ENCODE peak calls at places on chromosomes 2 and 18, in six cellular contexts. Y is activated naive CD8-positive, alpha-beta T cell treated with anti-CD3 and anti-CD28 coated beads, Interleukin-2, amount 50 U/mL, for 24 hours; S is M059J; W is colonic mucosa; X is GM04504; C is Daoy. L is an unnamed sample.

GRCh38 chr2:39875182-39875913 is 96.3 kb upstream of the THUMPD2 start:
- DNase-seq in Y (no peak), S (peak; percentile 96), W (peak; percentile 22), X (peak; percentile 91), C (peak; percentile 68), L (no peak)

GRCh38 chr18:40048253-40048652 is 1906.8 kb upstream of the PIK3C3 start:
- DNase-seq in Y (no peak), S (no peak), W (no peak), X (no peak), C (no peak), L (no peak)

GRCh38 chr2:84286878-84287277 is 172.2 kb downstream of the SUCLG1 start:
- DNase-seq in Y (no peak), S (no peak), W (no peak), X (no peak), C (no peak), L (no peak)

GRCh38 chr18:3692691-3693090 is 242.7 kb downstream of the TGIF1 start:
- DNase-seq in Y (no peak), S (no peak), W (no peak), X (no peak), C (no peak), L (no peak)

GRCh38 chr2:144042751-144043150 is 477.2 kb downstream of the ZEB2 start:
- DNase-seq in Y (no peak), S (no peak), W (no peak), X (no peak), C (no peak), L (no peak)

GRCh38 chr2:116366212-116366611 is 1448.3 kb upstream of the DDX18 start:
- DNase-seq in Y (no peak), S (no peak), W (no peak), X (no peak), C (no peak), L (no peak)

GRCh38 chr2:234033174-234033573 is 17.3 kb upstream of the SPP2 start:
- DNase-seq in Y (no peak), S (peak; percentile 5), W (no peak), X (no peak), C (no peak), L (no peak)

GRCh38 chr18:11728247-11728646 is 39.2 kb downstream of the GNAL start:
- DNase-seq in Y (no peak), S (peak; percentile 18), W (no peak), X (peak; percentile 3), C (peak; percentile 14), L (no peak)

GRCh38 chr2:26299488-26300092 is 46.4 kb upstream of the SELENOI start:
- DNase-seq in Y (peak; percentile 18), S (peak; percentile 66), W (peak; percentile 46), X (peak; percentile 35), C (peak; percentile 60), L (peak; percentile 27)

GRCh38 chr2:226943862-226944610 is 108.2 kb downstream of the RHBDD1 start:
- DNase-seq in Y (no peak), S (no peak), W (no peak), X (no peak), C (no peak), L (no peak)

GRCh38 chr18:3924455-3924854 is 474.5 kb downstream of the TGIF1 start:
- DNase-seq in Y (no peak), S (no peak), W (no peak), X (no peak), C (no peak), L (no peak)

GRCh38 chr2:9820020-9820973 is 23.0 kb upstream of the TAF1B start:
- DNase-seq in Y (no peak), S (peak; percentile 70), W (no peak), X (no peak), C (peak; percentile 90), L (no peak)

GRCh38 chr2:62354771-62355550 is 151.0 kb downstream of the TMEM17 start:
- DNase-seq in Y (no peak), S (no peak), W (no peak), X (no peak), C (no peak), L (no peak)

GRCh38 chr2:203631068-203631757 is 75.2 kb upstream of the CD28 start:
- DNase-seq in Y (no peak), S (peak; percentile 30), W (no peak), X (no peak), C (no peak), L (no peak)

GRCh38 chr2:199471443-199472057 is 13.8 kb upstream of the SATB2 start:
- DNase-seq in Y (peak; percentile 49), S (peak; percentile 69), W (peak; percentile 82), X (no peak), C (peak; percentile 78), L (peak; percentile 44)

GRCh38 chr18:13257361-13257980 is 38.9 kb downstream of the LDLRAD4 start:
- DNase-seq in Y (no peak), S (no peak), W (no peak), X (no peak), C (no peak), L (no peak)

GRCh38 chr2:118639371-118639770 is 208.1 kb downstream of the EN1 start:
- DNase-seq in Y (no peak), S (no peak), W (no peak), X (no peak), C (no peak), L (no peak)

GRCh38 chr2:47119001-47119400 is 36.1 kb downstream of the STPG4 start:
- DNase-seq in Y (no peak), S (peak; percentile 73), W (no peak), X (peak; percentile 42), C (peak; percentile 42), L (no peak)

L was measured in GM20000.